ENCODE peak calls at places on chromosomes 4 and X, in ten cellular contexts. Q is OCI-LY7; N is neuronal stem cell; V is CD4-positive, alpha-beta T cell; R is heart right ventricle; C is heart left ventricle; G is hepatocyte; K is ovary; M is CD8-positive, alpha-beta T cell; W is GM23338. S is an unnamed sample.

GRCh38 chr4:185840201-185840600 is 28.2 kb upstream of the SORBS2 start:
- DNase-seq in G (no peak), N (no peak), W (no peak), R (no peak), M (no peak), C (no peak), K (no peak), V (no peak), Q (no peak), S (no peak)

GRCh38 chr4:108693819-108694218 is 43.4 kb downstream of the OSTC start:
- DNase-seq in N (no peak), G (no peak), R (no peak), Q (no peak), C (no peak), W (no peak), M (no peak), V (no peak), K (no peak), S (no peak)

GRCh38 chrX:134797390-134797700 is 139.1 kb upstream of the PLAC1 start:
- DNase-seq in R (no peak), C (no peak), V (no peak), W (no peak), N (no peak), K (no peak), G (no peak), M (no peak), Q (peak), S (no peak)

GRCh38 chr4:140697709-140698560 is 58.2 kb downstream of the TBC1D9 start:
- DNase-seq in K (no peak), N (no peak), C (no peak), M (no peak), V (no peak), R (no peak), G (no peak), Q (no peak), W (peak), S (no peak)

GRCh38 chr4:1297023-1297395 is 7.3 kb downstream of the MAEA start:
- DNase-seq in K (no peak), V (no peak), R (no peak), W (no peak), G (no peak), N (no peak), C (no peak), M (no peak), Q (no peak), S (peak)

GRCh38 chr4:150136481-150136880 is 58.2 kb downstream of the DCLK2 start:
- DNase-seq in C (no peak), R (no peak), N (no peak), K (no peak), W (no peak), V (no peak), G (no peak), M (no peak), Q (no peak), S (no peak)

GRCh38 chr4:7173821-7174220 is 18.5 kb upstream of the SORCS2 start:
- DNase-seq in G (no peak), C (no peak), W (no peak), V (no peak), N (no peak), Q (no peak), M (no peak), K (no peak), R (no peak), S (no peak)

GRCh38 chr4:83223781-83224180 is 60.8 kb downstream of the COQ2 start:
- DNase-seq in Q (no peak), N (no peak), M (no peak), R (no peak), K (no peak), W (no peak), V (no peak), G (no peak), C (no peak), S (no peak)

GRCh38 chrX:22934640-22935039 is 65.1 kb upstream of the DDX53 start:
- DNase-seq in M (no peak), K (no peak), C (no peak), G (no peak), R (no peak), Q (no peak), V (no peak), N (no peak), W (no peak), S (no peak)

GRCh38 chrX:69262036-69262905 is 97.0 kb upstream of the PJA1 start:
- DNase-seq in W (no peak), V (no peak), C (no peak), G (peak), M (no peak), Q (no peak), R (no peak), K (peak), N (no peak), S (peak)

GRCh38 chr4:165170819-165171218 is 36.5 kb upstream of the KLHL2 start:
- DNase-seq in K (no peak), M (no peak), Q (no peak), G (no peak), R (no peak), W (no peak), V (no peak), N (no peak), C (no peak), S (no peak)

GRCh38 chr4:7950301-7951092 is 10.8 kb upstream of the AFAP1 start:
- DNase-seq in M (no peak), V (no peak), C (no peak), Q (no peak), N (no peak), G (no peak), R (no peak), K (no peak), W (no peak), S (no peak)

GRCh38 chr4:119755599-119755998 is 127.0 kb upstream of the PDE5A start:
- DNase-seq in V (no peak), C (no peak), R (no peak), M (no peak), K (no peak), Q (no peak), W (no peak), G (no peak), N (no peak), S (no peak)

GRCh38 chrX:47610506-47610905 is 9.2 kb downstream of the SYN1 start:
- DNase-seq in Q (no peak), N (no peak), C (no peak), V (no peak), W (no peak), K (no peak), R (no peak), G (no peak), M (no peak), S (no peak)

GRCh38 chrX:39626749-39627148 is 471.0 kb downstream of the BCOR start:
- DNase-seq in M (no peak), V (no peak), G (no peak), C (no peak), W (no peak), N (no peak), R (no peak), Q (no peak), K (no peak), S (no peak)

GRCh38 chr4:64771149-64771548 is 361.9 kb upstream of the TECRL start:
- DNase-seq in M (no peak), N (no peak), W (no peak), G (no peak), R (no peak), Q (no peak), K (no peak), C (no peak), V (no peak), S (no peak)

GRCh38 chrX:101287402-101287801 is 3.7 kb downstream of the TAF7L start:
- DNase-seq in M (no peak), Q (peak), W (peak), G (peak), R (peak), N (peak), C (no peak), K (no peak), V (no peak), S (no peak)

GRCh38 chr4:183455431-183456145 is 11.2 kb downstream of the CDKN2AIP start:
- DNase-seq in R (no peak), Q (no peak), N (no peak), V (no peak), C (no peak), M (no peak), K (no peak), W (no peak), G (no peak), S (no peak)

GRCh38 chr4:38306482-38307071 is 346.4 kb downstream of the PTTG2 start:
- DNase-seq in G (no peak), K (no peak), Q (no peak), N (no peak), R (no peak), V (no peak), W (no peak), M (no peak), C (no peak), S (no peak)

GRCh38 chr4:26385690-26386089 is 64.9 kb downstream of the RBPJ start:
- DNase-seq in W (no peak), C (no peak), R (no peak), Q (no peak), M (no peak), N (no peak), K (no peak), G (no peak), V (no peak), S (no peak)

GRCh38 chr4:170931326-170931725 is 841.6 kb upstream of the AADAT start:
- DNase-seq in V (no peak), R (no peak), Q (no peak), W (no peak), K (no peak), C (no peak), M (no peak), N (no peak), G (no peak), S (no peak)

GRCh38 chr4:93788712-93789111 is 39.8 kb upstream of the ATOH1 start:
- DNase-seq in W (peak), N (no peak), M (no peak), V (no peak), R (no peak), C (no peak), K (no peak), G (peak), Q (peak), S (no peak)

GRCh38 chrX:103240155-103240554 is 14.8 kb downstream of the TCEAL8 start:
- DNase-seq in V (no peak), G (no peak), N (no peak), C (no peak), Q (no peak), K (no peak), R (no peak), M (no peak), W (no peak), S (no peak)

GRCh38 chr4:103853627-103854026 is 133.8 kb upstream of the TACR3 start:
- DNase-seq in R (no peak), N (no peak), C (no peak), K (no peak), W (no peak), M (no peak), Q (no peak), G (peak), V (no peak), S (no peak)

GRCh38 chr4:108417923-108418322 is 202.5 kb upstream of the RPL34 start:
- DNase-seq in W (no peak), M (no peak), G (no peak), R (no peak), C (no peak), Q (no peak), N (no peak), V (no peak), K (no peak), S (no peak)

GRCh38 chr4:83217721-83218522 is 66.7 kb downstream of the COQ2 start:
- DNase-seq in C (no peak), R (no peak), W (no peak), G (no peak), K (no peak), V (peak), M (peak), Q (peak), N (no peak), S (no peak)

DNA sequence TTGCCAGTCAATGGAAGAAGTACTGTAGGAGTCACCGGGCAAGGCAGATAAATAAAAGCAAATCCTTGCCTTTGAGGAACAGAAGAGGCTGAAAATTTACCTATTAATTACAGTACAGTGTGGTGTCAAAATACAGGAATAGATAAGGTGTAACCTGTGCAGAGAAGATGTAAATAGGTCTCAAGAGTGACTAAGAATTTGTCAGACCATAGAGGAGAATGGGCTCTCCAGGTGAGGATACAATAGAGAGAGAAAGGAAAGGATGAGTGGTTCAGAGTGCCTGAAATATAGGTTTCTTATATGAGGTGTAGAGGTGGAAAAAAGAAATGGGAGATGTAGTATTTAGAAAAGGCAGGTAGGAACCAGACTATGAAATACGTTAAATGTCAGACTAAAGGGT is 801 bp upstream of the ZC4H2 start:
- DNase-seq in K (no peak), Q (no peak), R (no peak), G (no peak), C (no peak), V (no peak), W (no peak), N (no peak), M (no peak), S (no peak)
- H3K27ac ChIP-seq in K (no peak), Q (no peak), R (no peak), G (no peak), C (no peak), V (no peak), W (no peak), N (no peak), M (no peak), S (no peak)

DNA sequence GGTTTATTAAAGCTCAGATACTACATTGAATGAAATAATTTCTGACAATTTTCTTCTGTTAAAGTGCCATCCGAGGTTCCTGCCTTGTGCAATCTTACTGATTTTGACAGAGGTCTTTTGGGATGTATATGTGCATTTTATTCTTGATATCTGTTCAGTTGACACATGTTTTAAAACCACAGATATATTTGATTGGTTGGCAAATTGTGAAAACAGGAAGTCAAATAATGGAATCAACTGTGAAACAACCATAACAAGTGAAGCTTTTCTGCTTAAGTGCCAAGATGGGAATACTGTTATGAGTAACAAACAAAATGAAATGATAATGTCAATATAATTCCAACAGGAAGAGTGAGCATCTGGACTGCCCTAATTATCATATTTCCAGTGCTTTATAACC is 85.0 kb upstream of the TET2 start:
- DNase-seq in W (no peak), K (no peak), M (no peak), C (no peak), N (no peak), V (no peak), R (no peak), G (no peak), Q (no peak), S (no peak)
- H3K27ac ChIP-seq in W (no peak), K (no peak), M (no peak), C (no peak), N (peak), V (no peak), R (no peak), G (no peak), Q (no peak), S (no peak)

GRCh38 chr4:102319594-102319993 is 25.7 kb downstream of the SLC39A8 start:
- DNase-seq in C (no peak), M (no peak), Q (no peak), G (no peak), R (no peak), N (no peak), V (no peak), W (peak), K (no peak), S (no peak)
- H3K27ac ChIP-seq in C (no peak), M (no peak), Q (no peak), G (no peak), R (no peak), N (no peak), V (no peak), W (peak), K (no peak), S (no peak)

GRCh38 chr4:81353861-81354260 is 117.8 kb downstream of the RASGEF1B start:
- DNase-seq in K (no peak), R (no peak), W (no peak), V (no peak), M (no peak), N (no peak), G (no peak), C (no peak), Q (no peak), S (no peak)

GRCh38 chr4:81355136-81355535 is 116.6 kb downstream of the RASGEF1B start:
- DNase-seq in Q (no peak), W (no peak), G (no peak), M (no peak), N (no peak), K (no peak), C (no peak), V (no peak), R (no peak), S (no peak)

GRCh38 chr4:81346719-81347118 is 125.0 kb downstream of the RASGEF1B start:
- DNase-seq in N (no peak), R (no peak), K (no peak), W (no peak), Q (no peak), V (no peak), G (no peak), M (no peak), C (no peak), S (no peak)

GRCh38 chr4:81352476-81352875 is 119.2 kb downstream of the RASGEF1B start:
- DNase-seq in V (no peak), R (no peak), G (no peak), M (no peak), K (no peak), C (no peak), Q (no peak), W (no peak), N (no peak), S (no peak)

GRCh38 chr4:81351653-81352455 is 119.9 kb downstream of the RASGEF1B start:
- DNase-seq in C (peak), K (peak), G (peak), Q (peak), M (peak), N (peak), R (peak), W (peak), V (peak), S (peak)
- H3K27ac ChIP-seq in C (no peak), K (no peak), G (no peak), Q (no peak), M (no peak), N (no peak), R (no peak), W (no peak), V (no peak), S (no peak)

DNA sequence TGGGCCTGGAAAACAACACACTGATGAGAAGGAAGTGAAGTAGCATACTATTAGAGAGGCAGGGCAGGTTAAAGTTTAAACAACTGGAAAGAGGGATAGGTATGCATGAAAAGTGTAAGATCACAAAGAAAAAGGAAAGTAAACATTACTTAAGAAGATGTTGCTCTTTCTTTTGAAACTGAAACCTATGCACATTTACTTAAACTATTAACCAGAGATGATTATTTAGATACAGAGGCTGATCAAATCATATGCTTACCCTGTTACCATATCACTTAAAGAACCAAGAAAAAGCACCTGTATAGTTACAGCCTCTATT is 37.8 kb downstream of the NAP1L5 start:
- DNase-seq in R (no peak), M (no peak), W (no peak), C (no peak), K (no peak), G (peak), Q (no peak), V (no peak), N (no peak), S (no peak)
- H3K27ac ChIP-seq in R (no peak), M (no peak), W (no peak), C (no peak), K (no peak), G (peak), Q (no peak), V (no peak), N (no peak), S (no peak)

DNA sequence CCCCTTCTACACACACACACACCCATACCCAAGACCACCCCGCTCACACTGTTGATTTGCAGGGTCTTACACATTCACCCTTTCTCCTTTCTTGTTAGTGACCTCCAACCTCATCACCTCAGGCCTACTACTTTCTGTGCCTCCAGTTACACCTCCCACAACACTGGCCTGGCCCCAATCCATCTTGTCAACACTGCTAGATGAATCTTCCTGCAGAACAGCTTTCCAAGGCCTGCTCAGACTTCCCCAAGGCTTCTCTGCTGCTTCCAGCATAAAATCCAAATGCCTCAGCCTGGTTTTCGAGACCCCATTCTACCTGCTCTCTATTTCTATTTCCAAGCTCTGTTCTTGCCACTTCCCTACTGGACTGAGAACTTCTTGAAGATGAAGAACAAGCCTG is 79.9 kb downstream of the NHSL2 start:
- DNase-seq in G (no peak), M (no peak), R (no peak), W (no peak), N (no peak), C (no peak), Q (no peak), K (no peak), V (no peak), S (no peak)
- H3K27ac ChIP-seq in G (no peak), M (no peak), R (no peak), W (no peak), N (peak), C (peak), Q (no peak), K (no peak), V (no peak), S (no peak)

DNA sequence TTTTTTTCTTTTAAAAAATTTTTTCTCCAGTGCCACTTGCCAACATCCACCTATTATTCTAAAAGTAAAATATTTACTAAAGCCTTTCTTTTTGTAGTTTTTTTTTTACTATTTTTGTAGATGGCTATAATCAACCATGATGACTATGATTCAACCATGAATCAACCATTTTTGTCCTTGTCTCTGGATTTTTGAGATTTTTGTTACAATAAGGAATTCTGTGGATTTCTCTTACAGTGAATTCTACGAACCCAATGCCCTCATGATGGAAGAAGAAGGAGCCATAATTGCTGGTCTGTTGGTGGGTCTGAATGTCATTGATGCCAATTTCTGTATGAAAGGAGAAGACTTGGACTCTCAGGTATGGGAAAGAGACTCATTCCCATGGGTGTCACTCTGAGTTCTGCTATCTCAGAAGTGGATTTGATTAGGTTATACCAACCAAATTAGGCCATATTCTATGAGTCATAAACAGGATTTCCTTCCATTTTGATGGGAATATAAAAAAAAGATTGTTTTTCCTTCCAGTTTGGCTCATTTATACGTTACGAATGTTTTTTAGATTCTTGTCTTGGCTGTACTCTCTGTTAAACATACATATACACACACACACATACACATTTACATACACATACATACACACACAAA is 46.7 kb downstream of the RUFY3 start:
- DNase-seq in M (no peak), V (no peak), K (no peak), N (no peak), G (no peak), Q (no peak), R (no peak), C (no peak), W (no peak), S (no peak)
- H3K27ac ChIP-seq in M (no peak), V (no peak), K (no peak), N (no peak), G (no peak), Q (no peak), R (no peak), C (no peak), W (no peak), S (no peak)